ENCODE peak calls at places on chromosomes 5 and 9, in eight cellular contexts. D, U, M, W, T, X, P and H are unnamed samples.

GRCh38 chr9:37683531-37684371 is 33.0 kb downstream of the FRMPD1 start:
- DNase-seq in D (no peak), U (no peak), M (no peak), W (no peak), T (no peak), X (no peak), P (no peak), H (no peak)

GRCh38 chr5:83162598-83162997 is 85.3 kb downstream of the XRCC4 start:
- DNase-seq in D (no peak), U (no peak), M (no peak), W (no peak), T (peak), X (no peak), P (no peak), H (no peak)

GRCh38 chr9:93905473-93906133 is 49.6 kb downstream of the BARX1 start:
- DNase-seq in D (no peak), U (no peak), M (no peak), W (no peak), T (no peak), X (no peak), P (no peak), H (no peak)

GRCh38 chr9:106888992-106889631 is 26.1 kb downstream of the ZNF462 start:
- DNase-seq in D (no peak), U (no peak), M (no peak), W (no peak), T (no peak), X (no peak), P (no peak), H (no peak)

GRCh38 chr5:142740903-142741302 is 29.3 kb upstream of the ARHGAP26 start:
- DNase-seq in D (peak), U (no peak), M (no peak), W (no peak), T (peak), X (no peak), P (no peak), H (no peak)

GRCh38 chr5:161273410-161273809 is 273.1 kb downstream of the GABRB2 start:
- DNase-seq in D (no peak), U (no peak), M (no peak), W (no peak), T (no peak), X (no peak), P (no peak), H (no peak)

GRCh38 chr5:176573564-176574296 is 24.6 kb downstream of the CDHR2 start:
- DNase-seq in D (no peak), U (no peak), M (peak), W (peak), T (peak), X (peak), P (peak), H (peak)

GRCh38 chr5:115549154-115549553 is 4.6 kb upstream of the FEM1C start:
- DNase-seq in D (no peak), U (peak), M (no peak), W (no peak), T (no peak), X (no peak), P (no peak), H (peak)

GRCh38 chr9:5489630-5490484 is 20.5 kb upstream of the PDCD1LG2 start:
- DNase-seq in D (no peak), U (no peak), M (no peak), W (no peak), T (no peak), X (no peak), P (no peak), H (no peak)

GRCh38 chr5:1465966-1466471 is 20.8 kb upstream of the SLC6A3 start:
- DNase-seq in D (no peak), U (no peak), M (no peak), W (no peak), T (no peak), X (no peak), P (no peak), H (no peak)